ENCODE peak calls at places on chromosome 13, in nine cellular contexts. A, I, O, M, L, G, T, J and H are unnamed samples.
A peak's percentile ranks its signal among the peaks of the same experiment; 100 is the strongest.

GRCh38 chr13:37059848-37060192 is 332 bp upstream of the SUPT20H start:
- DNase-seq in L (no peak), T (no peak), I (no peak), A (no peak), M (no peak), J (no peak), G (no peak), O (no peak), H (no peak)

GRCh38 chr13:112143753-112144615 is 77.0 kb downstream of the SOX1 start:
- DNase-seq in T (no peak), I (no peak), L (no peak), G (no peak), A (no peak), M (no peak), O (no peak), J (no peak), H (peak; percentile 4)

GRCh38 chr13:101773062-101773461 is 320.6 kb downstream of the ITGBL1 start:
- DNase-seq in G (no peak), A (no peak), O (no peak), M (no peak), T (no peak), I (no peak), L (no peak), J (no peak), H (no peak)

GRCh38 chr13:47457631-47458030 is 543.4 kb downstream of the SUCLA2 start:
- DNase-seq in O (no peak), J (no peak), I (peak; percentile 48), L (no peak), A (peak; percentile 86), G (no peak), M (no peak), T (no peak), H (no peak)

GRCh38 chr13:33034061-33034460 is 17.8 kb downstream of the KL start:
- DNase-seq in G (no peak), I (no peak), M (no peak), O (no peak), T (no peak), A (no peak), J (no peak), L (no peak), H (peak; percentile 42)

GRCh38 chr13:74104661-74105275 is 29.4 kb downstream of the KLF12 start:
- DNase-seq in M (no peak), O (no peak), T (no peak), I (no peak), G (no peak), J (no peak), L (no peak), A (no peak), H (no peak)

GRCh38 chr13:48631441-48631840 is 22.3 kb upstream of the CYSLTR2 start:
- DNase-seq in I (peak; percentile 58), J (no peak), M (no peak), O (no peak), G (no peak), T (no peak), L (no peak), A (no peak), H (no peak)

GRCh38 chr13:46743191-46743590 is 53.8 kb downstream of the ESD start:
- DNase-seq in A (no peak), M (no peak), T (no peak), G (no peak), L (no peak), O (no peak), J (no peak), I (peak; percentile 19), H (no peak)

GRCh38 chr13:60754691-60755090 is 357.7 kb downstream of the TDRD3 start:
- DNase-seq in J (no peak), G (no peak), I (no peak), L (no peak), T (peak; percentile 70), M (no peak), A (no peak), O (no peak), H (no peak)

GRCh38 chr13:111049791-111050538 is 65.1 kb upstream of the ARHGEF7 start:
- DNase-seq in I (peak; percentile 44), O (no peak), M (no peak), A (peak; percentile 50), J (no peak), G (no peak), L (peak; percentile 15), T (no peak), H (no peak)

GRCh38 chr13:66138172-66138811 is 1091.8 kb downstream of the PCDH9 start:
- DNase-seq in T (no peak), J (no peak), G (no peak), I (no peak), L (no peak), M (peak; percentile 93), A (no peak), O (no peak), H (no peak)

GRCh38 chr13:94247890-94248289 is 231.6 kb downstream of the DCT start:
- DNase-seq in T (no peak), A (no peak), J (no peak), M (no peak), G (no peak), O (no peak), L (no peak), I (no peak), H (no peak)

GRCh38 chr13:40333238-40333637 is 333.2 kb downstream of the FOXO1 start:
- DNase-seq in I (no peak), G (no peak), A (no peak), M (no peak), L (no peak), T (no peak), J (no peak), O (no peak), H (no peak)
- H3K27ac ChIP-seq in I (no peak overlapping the region), G (no peak overlapping the region), A (no peak overlapping the region), M (no peak overlapping the region), L (no peak overlapping the region), T (no peak overlapping the region), J (no peak overlapping the region), O (no peak overlapping the region), H (no peak overlapping the region)

GRCh38 chr13:45503658-45504057 is 38.9 kb downstream of the COG3 start:
- DNase-seq in L (peak; percentile 41), O (no peak), M (no peak), I (no peak), T (no peak), J (no peak), G (no peak), A (no peak), H (no peak)

GRCh38 chr13:45496942-45497341 is 32.2 kb downstream of the COG3 start:
- DNase-seq in O (no peak), M (no peak), A (no peak), T (no peak), L (no peak), G (no peak), I (no peak), J (no peak), H (no peak)

GRCh38 chr13:45501175-45501526 is 36.4 kb downstream of the COG3 start:
- DNase-seq in G (no peak), A (no peak), J (no peak), M (no peak), I (no peak), L (no peak), T (no peak), O (no peak), H (no peak)

GRCh38 chr13:45500492-45501174 is 35.9 kb downstream of the COG3 start:
- DNase-seq in G (no peak), I (peak; percentile 95), J (no peak), A (peak; percentile 94), O (no peak), L (no peak), T (peak; percentile 15), M (no peak), H (no peak)
- H3K4me3 ChIP-seq in G (no peak overlapping the region), I (no peak overlapping the region), J (no peak overlapping the region), A (peak overlapping the region; percentile 22), O (no peak overlapping the region), L (no peak overlapping the region), T (no peak overlapping the region), M (no peak overlapping the region), H (no peak overlapping the region)

DNA sequence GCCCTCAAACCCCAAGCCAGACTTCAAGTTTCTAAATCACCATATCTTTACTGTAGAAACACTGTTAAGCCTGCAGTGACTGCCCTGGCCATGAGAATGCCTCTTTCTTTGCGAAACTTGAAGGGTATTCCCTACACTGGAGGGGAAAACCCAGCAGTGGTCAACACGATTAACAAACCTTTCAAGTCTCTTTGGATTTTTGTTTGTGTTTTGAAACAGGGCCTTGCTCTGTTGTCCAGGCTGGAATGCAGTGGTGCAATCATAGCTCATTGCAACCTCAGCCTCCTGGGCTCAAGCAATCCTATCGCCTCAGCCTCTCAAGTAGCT is 17.4 kb upstream of the POMP start:
- DNase-seq in M (no peak), A (no peak), G (no peak), T (no peak), L (no peak), J (no peak), I (peak; percentile 30), O (no peak), H (no peak)
- H3K27ac ChIP-seq in M (no peak overlapping the region), A (no peak overlapping the region), G (peak overlapping the region; percentile 35), T (no peak overlapping the region), L (peak overlapping the region; percentile 4), J (peak overlapping the region; percentile 64), I (no peak overlapping the region), O (peak overlapping the region; percentile 49), H (no peak overlapping the region)

GRCh38 chr13:24187185-24187584 is 26.7 kb downstream of the SPATA13 start:
- DNase-seq in A (no peak), T (peak; percentile 22), M (no peak), O (no peak), I (peak; percentile 39), G (no peak), L (no peak), J (no peak), H (no peak)

GRCh38 chr13:24183741-24184182 is 23.2 kb downstream of the SPATA13 start:
- DNase-seq in L (peak; percentile 69), A (no peak), O (no peak), J (no peak), T (no peak), I (no peak), M (no peak), G (no peak), H (no peak)

GRCh38 chr13:24184265-24184841 is 23.8 kb downstream of the SPATA13 start:
- DNase-seq in G (no peak), J (no peak), A (no peak), O (no peak), I (no peak), T (no peak), L (peak; percentile 94), M (no peak), H (no peak)

GRCh38 chr13:24184855-24185254 is 24.3 kb downstream of the SPATA13 start:
- DNase-seq in T (no peak), L (peak; percentile 38), O (no peak), A (no peak), M (no peak), J (no peak), G (no peak), I (no peak), H (no peak)

DNA sequence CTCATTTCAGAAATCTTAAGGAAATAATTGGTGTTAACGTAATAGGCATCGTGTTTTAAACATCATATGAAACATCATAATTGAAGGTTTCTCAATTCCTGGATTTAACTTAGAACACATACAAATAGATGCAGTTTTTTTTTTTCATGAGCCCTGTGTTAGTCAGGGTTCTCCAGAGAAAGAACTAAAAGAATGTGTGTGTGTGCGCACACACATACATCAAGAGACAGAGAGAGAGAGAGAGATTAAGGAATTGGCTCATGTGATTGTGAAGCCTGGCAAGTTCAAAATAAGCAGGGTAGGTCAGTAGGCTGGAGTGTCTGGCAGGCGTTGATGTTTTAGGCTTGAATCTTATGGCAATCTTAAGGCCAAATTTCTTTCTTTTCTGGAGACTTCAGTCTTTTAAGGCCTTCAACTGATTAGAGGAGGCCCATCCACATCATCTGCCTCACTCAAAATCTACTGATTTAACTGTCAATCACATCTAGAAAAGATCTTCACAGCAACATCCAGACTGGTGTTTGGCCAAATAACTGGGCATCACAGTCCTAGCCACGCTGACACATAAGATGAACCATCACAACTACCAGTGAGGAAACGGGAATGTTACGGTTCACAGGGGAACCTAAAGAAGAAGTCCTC is 25.2 kb downstream of the SPATA13 start:
- DNase-seq in L (no peak), A (peak; percentile 44), G (no peak), O (no peak), I (peak; percentile 60), J (no peak), M (no peak), T (no peak), H (no peak)
- H3K4me3 ChIP-seq in L (no peak overlapping the region), A (no peak overlapping the region), G (no peak overlapping the region), O (no peak overlapping the region), I (no peak overlapping the region), J (no peak overlapping the region), M (no peak overlapping the region), T (no peak overlapping the region), H (no peak overlapping the region)